ENCODE peak calls at places on chromosomes 3 and 15, in five cellular contexts. O is Karpas-422, V is PC-9, F is osteoblast, N is GM12878. L is an unnamed sample.
A peak's percentile ranks its signal among the peaks of the same experiment; 100 is the strongest.

GRCh38 chr3:101179637-101180036 is 140.7 kb downstream of the IMPG2 start:
- DNase-seq in N (no peak), O (no peak), V (no peak), F (peak; percentile 41), L (peak; percentile 80)

GRCh38 chr3:132555316-132556035 is 41.6 kb upstream of the ACKR4 start:
- DNase-seq in V (no peak), F (no peak), O (no peak), N (no peak), L (no peak)

GRCh38 chr3:163056874-163057497 is 1560.4 kb downstream of the OTOL1 start:
- DNase-seq in O (peak; percentile 77), F (no peak), V (peak; percentile 39), N (no peak), L (peak; percentile 49)

GRCh38 chr3:154214320-154214719 is 93.1 kb downstream of the ARHGEF26 start:
- DNase-seq in F (no peak), V (no peak), N (no peak), O (no peak), L (peak; percentile 69)

GRCh38 chr15:38398134-38398533 is 55.8 kb upstream of the FAM98B start:
- DNase-seq in F (peak; percentile 89), N (no peak), O (no peak), V (peak; percentile 38), L (peak; percentile 94)

GRCh38 chr3:56915969-56916586 is 114.3 kb upstream of the ARHGEF3 start:
- DNase-seq in N (peak; percentile 32), O (peak; percentile 89), V (no peak), F (no peak), L (no peak)

GRCh38 chr15:101158166-101159095 is 93.4 kb downstream of the CHSY1 start:
- DNase-seq in V (no peak), N (no peak), O (no peak), F (no peak), L (no peak)

GRCh38 chr3:73786346-73786807 is 161.6 kb upstream of the PDZRN3 start:
- DNase-seq in V (no peak), F (no peak), O (no peak), N (no peak), L (peak; percentile 95)

GRCh38 chr3:79255696-79256095 is 512.1 kb downstream of the ROBO1 start:
- DNase-seq in N (no peak), V (no peak), O (no peak), F (no peak), L (peak; percentile 13)

DNA sequence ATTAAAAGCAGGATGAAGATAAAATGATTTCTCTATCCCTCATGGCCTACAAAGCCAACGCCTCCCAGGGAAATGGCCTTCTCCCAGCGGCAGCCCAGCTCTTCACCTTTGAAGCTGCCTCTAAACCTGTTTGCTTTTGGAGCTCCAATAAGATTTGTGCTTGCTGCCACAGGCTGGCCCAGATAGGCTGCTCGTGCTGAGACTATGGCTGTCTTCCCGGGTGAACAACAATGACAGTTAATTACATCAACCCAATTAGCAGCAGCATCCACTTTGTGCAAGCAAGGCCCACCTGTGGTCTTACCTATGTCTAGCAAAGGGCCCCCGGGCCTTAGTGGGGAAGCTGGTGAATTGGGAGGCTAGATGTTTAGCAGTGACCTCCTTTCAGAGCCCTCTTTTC is 179.6 kb downstream of the P3H2 start:
- DNase-seq in N (no peak), F (no peak), O (no peak), V (no peak), L (no peak)
- H2AFZ ChIP-seq in N (no peak overlapping the region), F (peak overlapping the region; percentile 70), O (no peak overlapping the region), V (no peak overlapping the region), L (no peak overlapping the region)

GRCh38 chr3:179630753-179631451 is 21.9 kb upstream of the USP13 start:
- DNase-seq in O (peak; percentile 43), N (no peak), F (no peak), V (no peak), L (no peak)
- H2AFZ ChIP-seq in O (no peak overlapping the region), N (no peak overlapping the region), F (no peak overlapping the region), V (no peak overlapping the region), L (no peak overlapping the region)

DNA sequence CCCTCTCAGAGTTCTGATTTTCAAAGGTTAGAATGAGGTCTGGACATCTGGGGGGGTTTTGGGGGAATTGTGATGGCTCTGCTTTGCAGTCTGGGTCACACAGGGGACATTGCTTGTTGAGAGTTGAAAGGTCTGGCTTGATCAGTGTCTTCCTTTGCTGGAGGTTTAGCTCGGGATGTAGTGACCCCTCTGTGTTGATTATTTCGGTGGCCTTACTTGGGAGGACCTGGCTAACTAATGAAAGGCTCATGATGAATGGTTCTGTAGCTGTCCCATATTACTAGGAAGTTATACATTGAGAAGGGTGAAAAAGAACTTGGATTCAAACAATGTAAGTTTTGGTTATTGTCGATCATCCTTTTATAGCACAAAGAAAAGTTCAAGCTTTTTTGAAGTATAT is 23.8 kb downstream of the TPM1 start:
- DNase-seq in F (no peak), O (no peak), V (no peak), N (no peak), L (no peak)
- H2AFZ ChIP-seq in F (no peak overlapping the region), O (no peak overlapping the region), V (no peak overlapping the region), N (no peak overlapping the region), L (no peak overlapping the region)

DNA sequence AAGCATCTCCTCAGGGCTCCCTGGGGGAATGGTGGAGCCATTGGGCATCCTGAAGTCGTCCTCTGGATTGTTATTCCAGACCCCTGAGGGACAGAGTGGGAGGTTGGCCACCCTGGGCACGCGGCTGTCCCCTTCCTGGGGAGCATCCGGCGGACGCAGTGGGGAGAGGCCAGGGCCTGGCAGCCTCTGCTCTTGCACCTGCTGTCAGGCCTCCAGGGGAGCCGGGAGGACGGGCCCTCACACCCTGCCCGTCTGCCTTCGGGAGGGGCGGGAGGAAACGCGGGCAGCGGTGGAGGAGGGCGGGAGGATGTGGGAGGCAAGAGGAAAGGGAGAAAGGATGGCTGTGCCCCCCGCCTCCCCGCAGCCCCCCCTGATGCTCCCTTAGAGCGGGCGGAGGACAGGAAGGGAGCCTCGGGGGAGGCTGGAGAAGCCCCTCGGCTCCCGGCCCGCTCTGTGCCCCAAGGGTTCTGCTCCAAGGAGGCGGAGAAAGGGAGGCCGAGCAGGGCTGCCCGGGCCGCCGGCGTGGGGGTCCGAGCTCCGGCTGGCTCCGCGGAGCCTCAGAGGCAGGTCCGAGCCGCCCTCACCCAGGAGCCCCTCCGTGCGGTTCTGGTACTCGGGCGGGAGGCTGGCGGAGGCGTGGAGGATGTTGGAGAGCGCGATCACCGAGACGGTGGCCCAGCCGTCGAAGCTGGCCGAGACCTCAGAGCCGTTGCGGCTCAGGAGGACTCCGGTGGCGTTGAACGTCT is 40.9 kb downstream of the MUC20 start:
- DNase-seq in V (no peak), F (peak; percentile 82), N (no peak), O (no peak), L (no peak)
- H2AFZ ChIP-seq in V (no peak overlapping the region), F (no peak overlapping the region), N (no peak overlapping the region), O (no peak overlapping the region), L (no peak overlapping the region)

DNA sequence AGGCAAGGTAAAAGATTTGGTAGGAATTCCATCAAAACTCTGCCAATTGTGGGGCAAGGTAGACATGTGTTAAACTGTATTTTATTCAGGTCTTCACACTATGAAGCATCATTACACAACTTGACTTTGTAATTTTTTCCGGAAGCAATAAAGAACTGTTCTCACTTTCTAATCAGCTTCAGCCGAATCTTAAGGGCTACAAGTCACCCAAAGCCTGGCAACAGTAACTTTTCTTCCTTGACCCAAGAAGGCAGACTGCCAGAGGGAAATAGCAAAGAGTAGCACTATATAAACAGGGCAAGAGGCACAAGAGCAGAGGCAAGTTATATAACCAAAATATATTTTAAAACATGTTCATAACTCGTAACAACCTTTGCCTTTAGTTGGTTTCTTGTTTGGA is 1.5 kb downstream of the SLTM start:
- DNase-seq in F (peak; percentile 67), N (peak; percentile 23), O (peak; percentile 75), V (no peak), L (peak; percentile 78)
- H2AFZ ChIP-seq in F (no peak overlapping the region), N (no peak overlapping the region), O (no peak overlapping the region), V (no peak overlapping the region), L (peak overlapping the region; percentile 82)

GRCh38 chr3:139948898-139949297 is 13.9 kb downstream of the CLSTN2 start:
- DNase-seq in O (no peak), N (no peak), F (no peak), V (no peak), L (no peak)

GRCh38 chr3:139954146-139954545 is 19.2 kb downstream of the CLSTN2 start:
- DNase-seq in V (no peak), F (no peak), O (no peak), N (no peak), L (no peak)

GRCh38 chr3:139948467-139948866 is 13.5 kb downstream of the CLSTN2 start:
- DNase-seq in V (no peak), F (no peak), O (no peak), N (no peak), L (no peak)

DNA sequence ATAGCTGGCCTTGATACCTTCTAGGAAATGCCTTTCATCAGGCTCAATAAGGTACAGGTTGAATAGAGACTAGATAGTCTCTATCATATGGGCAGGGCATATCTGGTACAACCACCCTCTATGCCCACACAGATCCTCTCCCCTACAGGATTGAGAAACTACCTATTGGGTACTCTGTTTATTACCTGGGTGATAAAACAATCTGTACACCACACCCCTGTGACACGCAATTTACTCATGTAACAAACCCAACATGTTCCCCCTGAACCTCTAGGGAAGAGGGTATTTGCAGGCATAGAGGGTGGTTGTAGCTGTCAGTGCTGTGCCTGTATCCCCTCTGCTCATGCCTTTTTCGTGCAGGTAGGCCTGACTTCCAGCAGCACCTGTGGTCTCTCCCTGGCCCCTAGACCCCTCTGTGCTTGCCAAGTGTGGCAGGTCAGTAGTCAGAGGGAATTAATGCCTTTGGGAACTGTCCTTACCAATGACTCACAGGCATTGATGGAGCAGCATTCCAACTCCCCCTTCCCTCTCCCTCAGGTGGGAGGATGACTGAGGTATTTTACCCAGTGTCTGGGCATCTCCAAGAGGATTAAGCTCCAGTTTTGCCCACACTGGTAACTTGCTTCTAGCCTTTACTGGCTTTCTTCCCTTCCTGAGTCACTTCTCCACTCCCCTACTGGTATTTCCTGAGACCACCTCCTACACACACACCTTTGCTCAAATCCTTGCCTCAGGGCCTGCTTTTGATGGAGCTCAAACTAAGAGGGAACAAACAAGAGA is 18.3 kb downstream of the CLSTN2 start:
- DNase-seq in F (no peak), N (no peak), O (no peak), V (no peak), L (no peak)
- H2AFZ ChIP-seq in F (no peak overlapping the region), N (no peak overlapping the region), O (no peak overlapping the region), V (no peak overlapping the region), L (no peak overlapping the region)

GRCh38 chr3:192933259-192933658 is 15.6 kb upstream of the MB21D2 start:
- DNase-seq in N (no peak), F (no peak), V (no peak), O (no peak), L (no peak)
- H2AFZ ChIP-seq in N (no peak overlapping the region), F (no peak overlapping the region), V (no peak overlapping the region), O (no peak overlapping the region), L (no peak overlapping the region)

L was measured in GM23248.